ENCODE peak calls at places on chromosomes 16 and 17, in nine cellular contexts. K, T, F, M, R, J, O, Z and X are unnamed samples.
A peak's percentile ranks its signal among the peaks of the same experiment; 100 is the strongest.

GRCh38 chr16:81798311-81799137 is 19.4 kb downstream of the PLCG2 start:
- DNase-seq in K (peak; percentile 78), F (no peak), O (no peak), J (no peak), T (no peak), Z (no peak), M (no peak), R (no peak), X (no peak)

GRCh38 chr17:42279776-42280630 is 3.8 kb upstream of the STAT5B start:
- DNase-seq in K (no peak), R (no peak), Z (no peak), J (no peak), T (peak; percentile 17), O (no peak), M (no peak), F (no peak), X (no peak)

GRCh38 chr17:48426019-48426418 is 4.0 kb downstream of the SKAP1 start:
- DNase-seq in M (no peak), O (no peak), F (no peak), Z (no peak), T (no peak), R (no peak), J (no peak), K (no peak), X (no peak)

GRCh38 chr17:82212331-82213250 is at the start of gene CCDC57:
- DNase-seq in R (peak; percentile 48), F (peak; percentile 82), K (peak; percentile 95), M (peak; percentile 36), Z (no peak), T (peak; percentile 87), O (peak; percentile 49), J (no peak), X (peak; percentile 51)

GRCh38 chr16:48444574-48444973 is 59.4 kb upstream of the SIAH1 start:
- DNase-seq in J (no peak), R (peak; percentile 69), Z (no peak), M (peak; percentile 21), T (no peak), F (peak; percentile 93), K (no peak), O (no peak), X (no peak)

GRCh38 chr16:88662222-88662842 is 559 bp downstream of the MVD start:
- DNase-seq in T (no peak), R (no peak), M (no peak), Z (no peak), F (no peak), J (no peak), O (no peak), K (no peak), X (no peak)

GRCh38 chr17:47621293-47622178 is 28.2 kb upstream of the KPNB1 start:
- DNase-seq in K (no peak), R (peak; percentile 77), J (no peak), O (no peak), M (peak; percentile 77), F (peak; percentile 90), T (no peak), Z (peak; percentile 50), X (no peak)

GRCh38 chr17:37770631-37771518 is 26.0 kb upstream of the HNF1B start:
- DNase-seq in K (no peak), Z (no peak), M (peak; percentile 35), J (no peak), F (peak; percentile 69), R (peak; percentile 22), O (peak; percentile 9), T (peak; percentile 84), X (no peak)

GRCh38 chr17:61416211-61416539 is 16.5 kb downstream of the TBX2 start:
- DNase-seq in J (no peak), F (no peak), K (no peak), Z (no peak), M (no peak), O (no peak), R (no peak), T (no peak), X (no peak)

GRCh38 chr17:79303641-79304205 is 229.1 kb downstream of the ENGASE start:
- DNase-seq in K (no peak), Z (no peak), M (no peak), O (no peak), J (no peak), R (no peak), F (no peak), T (no peak), X (no peak)

GRCh38 chr17:80080081-80080480 is 21.3 kb upstream of the GAA start:
- DNase-seq in F (peak; percentile 21), J (no peak), M (no peak), T (no peak), Z (no peak), K (no peak), R (no peak), O (no peak), X (no peak)

GRCh38 chr16:87077750-87078127 is 239.5 kb downstream of the C16orf95 start:
- DNase-seq in M (no peak), O (no peak), Z (no peak), T (no peak), J (no peak), R (no peak), F (no peak), K (no peak), X (no peak)

GRCh38 chr16:19287241-19287640 is 1.7 kb downstream of the CLEC19A start:
- DNase-seq in M (no peak), F (no peak), Z (no peak), O (no peak), K (no peak), R (no peak), J (no peak), T (no peak), X (no peak)

GRCh38 chr17:47949197-47949759 is 7.9 kb downstream of the PNPO start:
- DNase-seq in F (peak; percentile 86), O (peak; percentile 72), Z (peak; percentile 44), K (peak; percentile 82), R (peak; percentile 61), M (peak; percentile 19), J (peak; percentile 77), T (peak; percentile 97), X (peak; percentile 48)

GRCh38 chr16:9039208-9039607 is 52.2 kb upstream of the HAPSTR1 start:
- DNase-seq in R (no peak), M (no peak), J (no peak), F (peak; percentile 62), K (no peak), Z (no peak), O (no peak), T (no peak), X (no peak)

GRCh38 chr16:56885446-56886162 is 20.6 kb downstream of the SLC12A3 start:
- DNase-seq in O (no peak), Z (no peak), R (no peak), J (no peak), F (no peak), M (no peak), K (no peak), T (no peak), X (no peak)

GRCh38 chr17:78358538-78359215 is 1.2 kb downstream of the SOCS3 start:
- DNase-seq in M (no peak), K (no peak), T (peak; percentile 48), O (no peak), J (no peak), R (no peak), Z (no peak), F (peak; percentile 64), X (no peak)

GRCh38 chr16:9977333-9977897 is 204.8 kb downstream of the GRIN2A start:
- DNase-seq in F (no peak), Z (no peak), T (no peak), M (no peak), R (no peak), K (no peak), O (no peak), J (no peak), X (no peak)

GRCh38 chr17:70905796-70906195 is 736.5 kb downstream of the KCNJ2 start:
- DNase-seq in F (peak; percentile 100), Z (peak; percentile 61), T (no peak), R (peak; percentile 44), O (no peak), K (no peak), M (no peak), J (peak; percentile 16), X (no peak)